ENCODE peak calls at places on chromosomes 12 and 14, in ten cellular contexts. G is psoas muscle; B is GM23248; Z is WERI-Rb-1; R is cardiac muscle cell; M is OCI-LY7; V is aorta; L is upper lobe of right lung; A is coronary artery; C is CD8-positive, alpha-beta memory T cell. U is an unnamed sample.

GRCh38 chr14:76500011-76500410 is 124.1 kb downstream of the ESRRB start:
- DNase-seq in G (no peak), B (peak; percentile 74), Z (no peak), R (peak; percentile 14), M (no peak), V (no peak), L (no peak), A (no peak), C (no peak), U (no peak)

GRCh38 chr12:47882796-47883546 is 21.8 kb downstream of the VDR start:
- DNase-seq in G (no peak), B (peak; percentile 41), Z (no peak), R (no peak), M (peak; percentile 91), V (peak; percentile 66), L (peak; percentile 87), A (no peak), C (no peak), U (no peak)

GRCh38 chr12:87344699-87345098 is 684.5 kb downstream of the C12orf50 start:
- DNase-seq in G (no peak), B (peak; percentile 5), Z (no peak), R (no peak), M (no peak), V (no peak), L (no peak), A (no peak), C (no peak), U (no peak)

GRCh38 chr12:38488866-38489265 is 172.3 kb downstream of the ALG10B start:
- DNase-seq in G (no peak), B (no peak), Z (no peak), R (no peak), M (no peak), V (no peak), L (no peak), A (no peak), C (no peak), U (no peak)

GRCh38 chr14:36217027-36217426 is 40.5 kb upstream of the PTCSC3 start:
- DNase-seq in G (no peak), B (no peak), Z (no peak), R (no peak), M (no peak), V (no peak), L (no peak), A (no peak), C (no peak), U (no peak)

GRCh38 chr12:77746108-77746507 is 84.6 kb upstream of the NAV3 start:
- DNase-seq in G (no peak), B (no peak), Z (peak; percentile 18), R (peak; percentile 66), M (peak; percentile 90), V (no peak), L (no peak), A (no peak), C (no peak), U (no peak)

GRCh38 chr14:103836976-103837725 is 10.2 kb downstream of the PPP1R13B start:
- DNase-seq in G (no peak), B (no peak), Z (no peak), R (peak; percentile 40), M (no peak), V (no peak), L (peak; percentile 28), A (no peak), C (no peak), U (no peak)

GRCh38 chr12:123655420-123655819 is 15.5 kb upstream of the TCTN2 start:
- DNase-seq in G (no peak), B (no peak), Z (no peak), R (no peak), M (peak; percentile 34), V (no peak), L (no peak), A (no peak), C (no peak), U (no peak)

GRCh38 chr14:72049462-72049861 is 117.2 kb downstream of the RGS6 start:
- DNase-seq in G (no peak), B (peak; percentile 1), Z (no peak), R (no peak), M (no peak), V (no peak), L (no peak), A (no peak), C (no peak), U (no peak)

GRCh38 chr12:124484526-124484953 is 82.9 kb downstream of the NCOR2 start:
- DNase-seq in G (peak; percentile 50), B (no peak), Z (no peak), R (no peak), M (peak; percentile 55), V (no peak), L (no peak), A (no peak), C (no peak), U (peak; percentile 65)

DNA sequence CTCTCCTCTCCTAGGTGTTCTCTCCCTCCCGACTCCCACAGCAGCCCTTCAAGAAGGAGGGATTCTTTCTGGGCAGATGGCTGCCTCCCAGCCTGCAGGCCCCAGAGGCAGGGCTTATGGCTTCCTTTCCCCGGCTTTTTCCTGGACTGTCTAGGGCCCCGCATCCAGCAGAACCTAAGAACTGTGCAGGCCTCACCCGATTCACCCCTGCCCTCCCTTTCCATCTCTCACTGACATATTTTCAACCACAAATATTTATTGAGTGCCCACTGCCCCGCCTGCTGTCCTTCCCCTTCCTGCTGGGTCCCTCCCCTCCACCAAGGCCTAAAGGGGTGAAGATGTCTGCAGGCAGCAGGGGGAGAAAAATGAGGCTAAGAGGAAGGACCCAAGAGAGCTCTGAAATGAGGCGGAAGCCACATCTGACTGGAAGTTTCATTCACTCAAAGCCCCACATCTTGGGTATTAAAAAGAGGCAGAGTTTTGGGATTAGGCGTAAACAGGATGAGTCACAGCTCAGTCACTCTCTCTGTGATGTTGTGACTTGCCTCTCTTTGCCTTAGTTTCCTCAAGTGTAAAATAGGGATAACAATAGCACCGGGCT is 2.9 kb downstream of the SCNN1A start:
- DNase-seq in G (peak; percentile 47), B (peak; percentile 82), Z (peak; percentile 51), R (peak; percentile 93), M (no peak), V (peak; percentile 74), L (peak; percentile 75), A (no peak), C (no peak), U (no peak)
- H3K4me3 ChIP-seq in G (no peak overlapping the region), B (peak overlapping the region; percentile 19), Z (no peak overlapping the region), R (no peak overlapping the region), M (no peak overlapping the region), V (no peak overlapping the region), L (peak overlapping the region; percentile 52), A (no peak overlapping the region), C (no peak overlapping the region), U (no peak overlapping the region)

DNA sequence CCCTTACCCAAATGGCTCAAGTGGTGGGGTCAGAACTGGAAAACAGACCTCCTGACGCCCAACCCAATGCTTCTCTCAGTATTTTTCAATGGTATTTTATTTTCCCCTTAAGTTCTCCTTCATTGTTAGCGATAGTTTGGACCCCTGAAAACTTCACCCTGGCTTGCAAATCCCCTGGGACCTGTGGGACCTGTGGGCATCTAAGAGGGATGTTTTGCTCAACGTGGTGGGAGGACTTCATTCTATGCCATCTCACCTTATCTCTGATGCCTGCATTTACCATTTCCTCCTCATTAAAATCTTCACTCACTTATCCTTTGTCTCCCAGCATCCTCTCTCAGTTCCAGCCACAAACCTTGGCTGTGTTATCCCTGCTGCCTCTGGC is 59.4 kb upstream of the GZMB start:
- DNase-seq in G (no peak), B (no peak), Z (no peak), R (no peak), M (no peak), V (no peak), L (no peak), A (no peak), C (no peak), U (peak; percentile 16)
- H3K27ac ChIP-seq in G (no peak overlapping the region), B (no peak overlapping the region), Z (no peak overlapping the region), R (no peak overlapping the region), M (no peak overlapping the region), V (no peak overlapping the region), L (no peak overlapping the region), A (no peak overlapping the region), C (no peak overlapping the region), U (no peak overlapping the region)

DNA sequence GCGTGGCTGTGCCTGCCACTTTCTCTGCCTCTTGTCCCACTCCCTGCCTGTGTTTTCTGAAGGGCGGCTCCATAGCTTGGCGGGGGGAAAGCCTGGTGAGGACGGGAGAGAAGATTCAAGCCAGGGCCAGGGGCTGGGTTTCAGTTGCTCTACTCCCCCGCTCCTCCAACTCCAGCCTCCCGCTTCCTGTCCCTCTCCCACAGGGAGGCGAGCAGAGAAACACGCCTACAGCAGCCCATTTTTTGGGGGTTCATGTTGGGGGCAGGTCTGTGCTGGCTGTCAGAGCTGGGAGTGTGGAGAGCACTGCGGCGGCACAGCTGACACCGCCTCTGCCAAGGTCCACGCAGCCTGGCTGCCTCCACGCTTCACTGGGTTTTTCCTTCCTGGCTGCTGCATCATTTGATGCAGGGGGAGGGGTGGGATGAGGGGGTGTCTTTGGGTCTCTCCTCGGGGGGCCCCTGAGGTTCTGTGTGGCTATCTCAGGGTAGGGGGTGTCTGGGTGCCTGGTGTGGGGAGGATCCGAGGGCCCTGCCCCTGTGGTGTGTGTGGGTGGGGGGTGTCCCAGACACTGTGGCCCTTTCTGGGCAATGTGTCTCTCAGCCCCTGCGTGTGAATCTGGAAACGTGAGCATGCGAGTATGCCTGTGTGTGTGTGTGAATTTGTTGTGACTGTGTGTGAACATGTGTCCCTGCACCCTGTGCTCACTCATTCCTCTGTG is 10.7 kb upstream of the KRT80 start:
- DNase-seq in G (no peak), B (peak; percentile 63), Z (no peak), R (peak; percentile 73), M (no peak), V (peak; percentile 54), L (peak; percentile 65), A (no peak), C (no peak), U (no peak)
- H3K4me3 ChIP-seq in G (no peak overlapping the region), B (peak overlapping the region; percentile 27), Z (peak overlapping the region; percentile 7), R (no peak overlapping the region), M (no peak overlapping the region), V (no peak overlapping the region), L (no peak overlapping the region), A (peak overlapping the region; percentile 11), C (no peak overlapping the region), U (no peak overlapping the region)

GRCh38 chr12:112126916-112127315 is 1.6 kb downstream of the TRAFD1 start:
- DNase-seq in G (no peak), B (peak; percentile 35), Z (no peak), R (no peak), M (no peak), V (no peak), L (no peak), A (no peak), C (no peak), U (no peak)

GRCh38 chr12:112133418-112133817 is 8.1 kb downstream of the TRAFD1 start:
- DNase-seq in G (no peak), B (no peak), Z (no peak), R (no peak), M (no peak), V (no peak), L (no peak), A (no peak), C (no peak), U (no peak)

GRCh38 chr12:112134731-112135130 is 9.4 kb downstream of the TRAFD1 start:
- DNase-seq in G (no peak), B (no peak), Z (no peak), R (no peak), M (no peak), V (no peak), L (no peak), A (no peak), C (no peak), U (no peak)

GRCh38 chr12:112130461-112130998 is 5.2 kb downstream of the TRAFD1 start:
- DNase-seq in G (no peak), B (peak; percentile 55), Z (no peak), R (peak; percentile 29), M (peak; percentile 42), V (no peak), L (no peak), A (no peak), C (peak; percentile 68), U (no peak)

GRCh38 chr12:112131686-112132085 is 6.3 kb downstream of the TRAFD1 start:
- DNase-seq in G (no peak), B (peak; percentile 23), Z (no peak), R (no peak), M (no peak), V (no peak), L (no peak), A (no peak), C (no peak), U (no peak)
- H3K27ac ChIP-seq in G (no peak overlapping the region), B (peak overlapping the region; percentile 84), Z (no peak overlapping the region), R (no peak overlapping the region), M (no peak overlapping the region), V (no peak overlapping the region), L (peak overlapping the region; percentile 82), A (no peak overlapping the region), C (no peak overlapping the region), U (no peak overlapping the region)

U was measured in DND-41.